ENCODE peak calls at places on chromosomes 7 and 10, in four cellular contexts. One of them, this sample, is unnamed.

GRCh38 chr10:98555011-98555619 is 108.4 kb upstream of the HPS1 start:
- DNase-seq in fibroblast of pulmonary artery: no peak
- DNase-seq in GM06990: no peak
- DNase-seq in AG10803: no peak
- DNase-seq in this sample: no peak

GRCh38 chr7:42763137-42763551 is 148.7 kb downstream of the C7orf25 start:
- DNase-seq in GM06990: no peak
- DNase-seq in AG10803: no peak
- DNase-seq in fibroblast of pulmonary artery: no peak
- DNase-seq in this sample: no peak

GRCh38 chr10:18075881-18076280 is 64.3 kb upstream of the CACNB2 start:
- DNase-seq in fibroblast of pulmonary artery: no peak
- DNase-seq in AG10803: no peak
- DNase-seq in GM06990: no peak
- DNase-seq in this sample: no peak

GRCh38 chr7:80498481-80499349 is 13.1 kb downstream of the GNAT3 start:
- DNase-seq in GM06990: peak
- DNase-seq in AG10803: no peak
- DNase-seq in fibroblast of pulmonary artery: peak
- DNase-seq in this sample: peak

GRCh38 chr7:29564455-29565185 is 985 bp downstream of the PRR15 start:
- DNase-seq in fibroblast of pulmonary artery: peak
- DNase-seq in AG10803: peak
- DNase-seq in GM06990: no peak
- DNase-seq in this sample: peak

GRCh38 chr10:122675278-122675677 is 24.4 kb downstream of the C10orf120 start:
- DNase-seq in fibroblast of pulmonary artery: no peak
- DNase-seq in GM06990: no peak
- DNase-seq in AG10803: no peak
- DNase-seq in this sample: no peak

GRCh38 chr7:30931161-30931926 is 19.7 kb downstream of the AQP1 start:
- DNase-seq in GM06990: no peak
- DNase-seq in fibroblast of pulmonary artery: peak
- DNase-seq in AG10803: peak
- DNase-seq in this sample: no peak

GRCh38 chr10:90969947-90970673 is 49.2 kb upstream of the ANKRD1 start:
- DNase-seq in fibroblast of pulmonary artery: peak
- DNase-seq in AG10803: peak
- DNase-seq in GM06990: no peak
- DNase-seq in this sample: peak

GRCh38 chr10:127018298-127018650 is 113.0 kb downstream of the DOCK1 start:
- DNase-seq in AG10803: no peak
- DNase-seq in GM06990: no peak
- DNase-seq in fibroblast of pulmonary artery: no peak
- DNase-seq in this sample: no peak

GRCh38 chr10:47372726-47373125 is 11.4 kb downstream of the ZNF488 start:
- DNase-seq in AG10803: no peak
- DNase-seq in GM06990: no peak
- DNase-seq in fibroblast of pulmonary artery: no peak
- DNase-seq in this sample: no peak

GRCh38 chr10:117477241-117477947 is 65.2 kb upstream of the EMX2 start:
- DNase-seq in GM06990: no peak
- DNase-seq in AG10803: peak
- DNase-seq in fibroblast of pulmonary artery: no peak
- DNase-seq in this sample: no peak

GRCh38 chr10:47049906-47050305 is 138.7 kb downstream of the PTPN20 start:
- DNase-seq in GM06990: no peak
- DNase-seq in fibroblast of pulmonary artery: no peak
- DNase-seq in AG10803: no peak
- DNase-seq in this sample: no peak

GRCh38 chr10:123150229-123150985 is 2.5 kb downstream of the HMX2 start:
- DNase-seq in AG10803: no peak
- DNase-seq in fibroblast of pulmonary artery: no peak
- DNase-seq in GM06990: no peak
- DNase-seq in this sample: no peak

GRCh38 chr10:78577673-78578072 is 491.1 kb upstream of the ZMIZ1 start:
- DNase-seq in GM06990: no peak
- DNase-seq in AG10803: no peak
- DNase-seq in fibroblast of pulmonary artery: no peak
- DNase-seq in this sample: no peak

GRCh38 chr10:117162093-117163021 is 24.3 kb upstream of the VAX1 start:
- DNase-seq in AG10803: no peak
- DNase-seq in fibroblast of pulmonary artery: no peak
- DNase-seq in GM06990: no peak
- DNase-seq in this sample: no peak

GRCh38 chr10:3805791-3806381 is 20.9 kb upstream of the KLF6 start:
- DNase-seq in AG10803: peak
- DNase-seq in GM06990: peak
- DNase-seq in fibroblast of pulmonary artery: peak
- DNase-seq in this sample: peak

GRCh38 chr10:70602665-70603438 is at the start of gene PRF1:
- DNase-seq in fibroblast of pulmonary artery: no peak
- DNase-seq in AG10803: no peak
- DNase-seq in GM06990: peak
- DNase-seq in this sample: no peak

GRCh38 chr7:30023524-30023923 is 3.0 kb downstream of the FKBP14 start:
- DNase-seq in fibroblast of pulmonary artery: no peak
- DNase-seq in AG10803: no peak
- DNase-seq in GM06990: no peak
- DNase-seq in this sample: no peak

GRCh38 chr7:82091126-82091682 is 321.4 kb upstream of the HGF start:
- DNase-seq in GM06990: no peak
- DNase-seq in AG10803: no peak
- DNase-seq in fibroblast of pulmonary artery: no peak
- DNase-seq in this sample: no peak

GRCh38 chr10:100100651-100101525 is 19.2 kb upstream of the CPN1 start:
- DNase-seq in GM06990: no peak
- DNase-seq in AG10803: peak
- DNase-seq in fibroblast of pulmonary artery: peak
- DNase-seq in this sample: peak
- TF ChIP-seq CTCF in GM06990: peak
- TF ChIP-seq CTCF in AG10803: peak
- TF ChIP-seq CTCF in fibroblast of pulmonary artery: peak
- TF ChIP-seq CTCF in this sample: peak

GRCh38 chr7:4707134-4707651 is 25.1 kb downstream of the FOXK1 start:
- DNase-seq in fibroblast of pulmonary artery: no peak
- DNase-seq in GM06990: no peak
- DNase-seq in AG10803: no peak
- DNase-seq in this sample: no peak
- H3K4me3 ChIP-seq in fibroblast of pulmonary artery: no peak
- H3K4me3 ChIP-seq in GM06990: no peak
- H3K4me3 ChIP-seq in AG10803: no peak
- H3K4me3 ChIP-seq in this sample: no peak

DNA sequence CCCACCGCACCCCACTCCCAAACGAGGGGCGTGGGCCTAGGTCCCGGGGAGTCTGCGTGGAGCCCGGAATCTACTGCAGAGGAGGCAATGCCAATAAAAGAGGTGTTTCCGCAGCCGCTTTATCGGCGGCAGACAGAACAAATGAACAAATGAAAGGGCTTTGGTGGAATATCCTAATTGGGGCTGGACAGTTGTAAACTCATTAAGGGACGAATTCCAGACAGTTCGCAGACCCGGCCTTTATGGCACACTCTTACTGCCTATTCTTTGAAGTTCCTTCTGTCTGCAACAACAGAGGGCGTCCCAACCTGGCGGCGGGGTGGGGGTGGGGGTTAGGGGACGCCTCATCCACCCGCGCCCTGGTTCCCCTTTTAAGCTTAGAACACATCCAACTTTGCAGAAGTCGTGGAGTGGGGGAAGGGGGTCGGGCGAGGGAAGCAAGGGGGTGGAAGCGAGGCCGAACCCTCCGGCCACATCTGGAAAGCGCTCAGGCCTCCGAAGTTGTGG is 4.1 kb downstream of the HOXA9 start:
- DNase-seq in AG10803: no peak
- DNase-seq in fibroblast of pulmonary artery: no peak
- DNase-seq in GM06990: no peak
- DNase-seq in this sample: no peak
- TF ChIP-seq CTCF in AG10803: no peak
- TF ChIP-seq CTCF in fibroblast of pulmonary artery: no peak
- TF ChIP-seq CTCF in GM06990: no peak
- TF ChIP-seq CTCF in this sample: no peak

GRCh38 chr7:150432915-150433892 is 17.2 kb upstream of the GIMAP8 start:
- DNase-seq in AG10803: no peak
- DNase-seq in fibroblast of pulmonary artery: no peak
- DNase-seq in GM06990: peak
- DNase-seq in this sample: no peak

GRCh38 chr7:150434240-150434639 is 16.2 kb upstream of the GIMAP8 start:
- DNase-seq in AG10803: no peak
- DNase-seq in fibroblast of pulmonary artery: no peak
- DNase-seq in GM06990: no peak
- DNase-seq in this sample: no peak

GRCh38 chr7:150435390-150436073 is 14.9 kb upstream of the GIMAP8 start:
- DNase-seq in AG10803: no peak
- DNase-seq in fibroblast of pulmonary artery: no peak
- DNase-seq in GM06990: peak
- DNase-seq in this sample: no peak

GRCh38 chr7:150431839-150432658 is 18.4 kb upstream of the GIMAP8 start:
- DNase-seq in fibroblast of pulmonary artery: no peak
- DNase-seq in AG10803: no peak
- DNase-seq in GM06990: no peak
- DNase-seq in this sample: no peak

DNA sequence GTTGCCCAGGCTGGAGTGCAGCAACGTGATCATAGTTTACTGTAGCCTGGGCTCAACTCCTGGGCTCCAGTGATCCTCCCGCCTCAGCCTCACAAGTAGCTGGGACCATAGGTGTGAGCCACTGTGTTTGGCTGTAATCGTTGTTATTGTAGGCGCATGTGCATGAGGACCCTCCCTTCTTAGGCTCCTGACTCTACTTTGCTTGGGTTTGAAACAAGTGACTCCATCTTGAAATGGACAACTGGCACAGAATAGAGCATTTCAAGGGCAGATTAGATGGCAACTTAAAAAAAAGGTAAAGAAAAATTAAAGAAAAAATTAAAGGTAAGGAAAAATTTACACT is 15.4 kb upstream of the GIMAP8 start:
- DNase-seq in fibroblast of pulmonary artery: no peak
- DNase-seq in AG10803: no peak
- DNase-seq in GM06990: no peak
- DNase-seq in this sample: no peak
- H3K4me3 ChIP-seq in fibroblast of pulmonary artery: no peak
- H3K4me3 ChIP-seq in AG10803: no peak
- H3K4me3 ChIP-seq in GM06990: peak
- H3K4me3 ChIP-seq in this sample: no peak

DNA sequence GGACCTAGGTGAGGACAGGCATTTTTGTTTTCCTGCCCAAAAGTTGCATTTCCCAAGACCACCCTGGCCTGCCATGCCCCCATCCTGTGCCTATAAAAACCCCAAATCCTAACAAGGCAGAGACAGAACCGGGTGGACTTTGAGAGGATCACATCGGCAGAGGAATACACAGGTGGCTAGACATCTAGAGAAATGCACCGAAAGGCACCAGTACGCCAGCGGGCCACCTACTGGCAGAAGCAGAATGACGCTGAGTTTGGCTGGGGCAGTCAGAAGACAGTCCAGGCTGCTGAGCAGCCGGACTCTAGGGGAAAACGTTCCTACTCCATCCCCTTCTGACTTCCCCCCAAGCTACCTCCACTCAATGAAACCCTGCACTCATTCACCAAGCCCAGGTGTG is 2.8 kb downstream of the AKR1C4 start:
- DNase-seq in GM06990: no peak
- DNase-seq in AG10803: no peak
- DNase-seq in fibroblast of pulmonary artery: no peak
- DNase-seq in this sample: no peak
- TF ChIP-seq CTCF in GM06990: no peak
- TF ChIP-seq CTCF in AG10803: no peak
- TF ChIP-seq CTCF in fibroblast of pulmonary artery: no peak
- TF ChIP-seq CTCF in this sample: no peak

This sample was measured in choroid plexus epithelial cell.